ENCODE peak calls at places on chromosome 1, in six cellular contexts. R is HCT116, Z is IMR-90, L is K562, W is endothelial cell of umbilical vein, Y is GM12878. S is an unnamed sample.

GRCh38 chr1:201269900-201270410 is 13.4 kb upstream of the PKP1 start:
- DNase-seq in R (no peak), Z (no peak), L (no peak), W (no peak), Y (no peak), S (no peak)

GRCh38 chr1:226158457-226158856 is 28.1 kb downstream of the ACBD3 start:
- DNase-seq in R (no peak), Z (no peak), L (no peak), W (no peak), Y (no peak), S (no peak)

GRCh38 chr1:66371233-66372005 is 162.5 kb upstream of the SGIP1 start:
- DNase-seq in R (no peak), Z (peak), L (no peak), W (peak), Y (no peak), S (no peak)

GRCh38 chr1:222974496-222974895 is 159.7 kb downstream of the DISP1 start:
- DNase-seq in R (no peak), Z (peak), L (no peak), W (peak), Y (no peak), S (no peak)

GRCh38 chr1:226640737-226641136 is 92.2 kb downstream of the STUM start:
- DNase-seq in R (no peak), Z (no peak), L (no peak), W (no peak), Y (no peak), S (no peak)

GRCh38 chr1:164561461-164561860 is 2.5 kb downstream of the PBX1 start:
- DNase-seq in R (no peak), Z (no peak), L (no peak), W (peak), Y (no peak), S (no peak)

GRCh38 chr1:45679123-45679522 is 7.2 kb downstream of the GPBP1L1 start:
- DNase-seq in R (no peak), Z (peak), L (no peak), W (peak), Y (no peak), S (no peak)

GRCh38 chr1:18530567-18531502 is 50.1 kb downstream of the KLHDC7A start:
- DNase-seq in R (peak), Z (no peak), L (peak), W (no peak), Y (no peak), S (no peak)

GRCh38 chr1:230191079-230191478 is 124.0 kb downstream of the GALNT2 start:
- DNase-seq in R (no peak), Z (peak), L (peak), W (peak), Y (no peak), S (no peak)

DNA sequence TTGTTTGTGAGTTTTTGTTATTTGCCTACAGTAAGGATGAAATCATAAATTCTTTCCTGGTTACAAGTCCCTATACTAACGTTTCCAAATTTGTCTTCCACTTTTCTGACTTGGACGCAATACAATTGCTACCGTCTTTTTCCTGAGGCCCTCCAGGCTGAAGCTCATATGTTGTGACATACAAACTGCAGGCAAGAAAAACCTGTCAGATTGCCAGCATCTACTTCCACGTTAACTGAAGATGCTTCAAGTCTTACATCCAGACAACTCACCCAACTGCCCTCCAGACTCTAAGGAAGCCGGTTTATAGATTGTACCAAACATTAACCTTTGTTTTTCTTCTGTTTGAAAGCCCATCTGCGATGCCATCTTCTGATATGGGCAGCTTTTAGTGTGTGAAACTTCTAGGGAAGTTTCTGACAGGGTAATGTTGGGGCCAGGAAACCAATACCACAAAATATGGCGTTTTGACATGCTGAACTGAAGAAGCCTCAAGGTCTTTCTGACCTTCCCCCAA is 21.4 kb upstream of the RNF11 start:
- DNase-seq in R (no peak), Z (peak), L (no peak), W (no peak), Y (no peak), S (no peak)
- H3K4me2 ChIP-seq in R (no peak), Z (peak), L (no peak), W (no peak), Y (peak), S (no peak)

GRCh38 chr1:52727956-52728656 is 1.9 kb downstream of the ZYG11B start:
- DNase-seq in R (no peak), Z (no peak), L (no peak), W (no peak), Y (no peak), S (no peak)

GRCh38 chr1:52727114-52727586 is 897 bp downstream of the ZYG11B start:
- DNase-seq in R (no peak), Z (no peak), L (peak), W (peak), Y (no peak), S (peak)

GRCh38 chr1:52723260-52723659 is 3.0 kb upstream of the ZYG11B start:
- DNase-seq in R (no peak), Z (no peak), L (no peak), W (no peak), Y (no peak), S (no peak)

GRCh38 chr1:52725903-52726264 is 369 bp upstream of the ZYG11B start:
- DNase-seq in R (no peak), Z (no peak), L (no peak), W (no peak), Y (peak), S (no peak)

GRCh38 chr1:52726265-52727113 is at the start of gene ZYG11B:
- DNase-seq in R (peak), Z (peak), L (peak), W (peak), Y (peak), S (peak)
- TF ChIP-seq POLR2A in R (peak), Z (no peak), L (peak), W (peak), Y (peak), S (peak)

GRCh38 chr1:154352245-154352580 is 26.9 kb downstream of the ATP8B2 start:
- DNase-seq in R (no peak), Z (no peak), L (no peak), W (no peak), Y (no peak), S (no peak)
- H3K4me3 ChIP-seq in R (peak), Z (no peak), L (peak), W (peak), Y (no peak), S (no peak)

DNA sequence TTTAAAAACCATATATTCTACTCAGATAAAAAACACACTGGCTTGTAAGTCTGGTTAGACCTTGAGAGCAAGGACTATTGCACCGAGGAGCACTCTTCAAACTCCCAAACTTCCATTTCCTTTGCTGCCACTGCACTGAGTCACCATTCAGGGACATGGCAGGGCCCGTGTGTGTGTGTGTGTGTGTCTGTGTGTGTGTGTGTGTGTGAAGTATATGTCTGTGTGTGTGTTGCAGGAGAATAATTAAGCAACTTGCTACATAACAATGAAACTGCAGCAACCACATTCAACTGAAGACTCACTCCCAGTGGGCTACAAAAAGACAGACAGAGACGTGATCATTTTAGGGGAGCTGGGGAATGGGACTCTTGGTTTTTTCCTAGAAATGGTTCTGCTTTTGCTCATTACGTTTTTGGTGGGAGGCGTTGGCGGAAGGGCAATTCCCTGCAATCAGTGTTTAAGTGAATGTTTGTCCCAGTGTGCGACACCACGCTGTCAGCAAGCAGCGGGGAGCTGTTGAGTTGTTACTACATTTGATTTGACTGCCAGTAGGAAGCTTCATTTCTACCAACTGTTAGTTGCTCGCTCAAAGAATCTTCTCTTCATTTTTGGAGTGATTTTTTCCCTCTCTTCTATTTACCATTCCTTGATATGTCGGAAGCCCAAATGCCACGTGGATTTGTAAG is 36.2 kb downstream of the ESRRG start:
- DNase-seq in R (no peak), Z (peak), L (no peak), W (no peak), Y (no peak), S (no peak)
- H3K4me2 ChIP-seq in R (no peak), Z (peak), L (no peak), W (no peak), Y (no peak), S (no peak)

DNA sequence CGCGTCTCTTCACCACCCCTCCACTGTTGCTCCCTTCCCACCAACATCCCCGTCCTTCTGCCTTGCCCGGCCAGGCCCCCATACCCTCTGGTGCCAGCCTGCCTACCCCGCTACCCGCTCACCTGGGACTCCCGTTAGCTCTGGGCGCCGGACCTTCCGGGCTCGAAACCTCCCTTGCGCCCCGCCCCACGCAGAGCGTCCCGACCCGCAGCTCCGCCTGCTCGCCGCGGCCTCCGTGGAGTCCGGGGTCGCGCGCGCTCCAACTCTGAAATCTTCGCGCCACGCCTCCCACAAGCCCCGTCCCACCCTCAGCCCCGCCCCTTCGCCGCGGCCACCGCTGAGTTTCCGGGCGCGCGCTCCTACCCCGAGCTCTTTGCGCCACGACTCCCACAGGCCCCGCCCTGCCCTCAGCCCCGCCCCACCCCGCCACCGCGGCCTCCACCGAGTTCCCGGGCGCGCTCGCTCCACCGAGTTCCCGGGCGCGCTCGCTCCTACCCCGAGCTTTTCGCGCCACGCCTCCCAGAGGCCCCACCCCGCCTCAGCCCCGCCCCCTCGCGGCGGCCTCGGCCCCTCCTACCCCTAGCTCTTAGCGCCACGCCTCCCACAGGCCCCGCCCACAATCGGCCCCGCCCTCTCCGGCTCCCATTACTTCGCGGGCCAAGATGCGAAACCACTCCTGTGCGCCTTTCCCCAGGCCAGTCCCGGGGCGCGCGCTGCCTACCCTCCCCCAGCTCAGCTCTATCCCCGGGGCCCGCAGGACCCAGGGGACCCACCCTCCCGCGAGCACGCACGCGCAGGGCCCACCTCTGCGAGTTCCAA is at the start of gene IFT25:
- DNase-seq in R (peak), Z (peak), L (peak), W (peak), Y (peak), S (peak)
- TF ChIP-seq POLR2A in R (peak), Z (peak), L (peak), W (peak), Y (peak), S (peak)

DNA sequence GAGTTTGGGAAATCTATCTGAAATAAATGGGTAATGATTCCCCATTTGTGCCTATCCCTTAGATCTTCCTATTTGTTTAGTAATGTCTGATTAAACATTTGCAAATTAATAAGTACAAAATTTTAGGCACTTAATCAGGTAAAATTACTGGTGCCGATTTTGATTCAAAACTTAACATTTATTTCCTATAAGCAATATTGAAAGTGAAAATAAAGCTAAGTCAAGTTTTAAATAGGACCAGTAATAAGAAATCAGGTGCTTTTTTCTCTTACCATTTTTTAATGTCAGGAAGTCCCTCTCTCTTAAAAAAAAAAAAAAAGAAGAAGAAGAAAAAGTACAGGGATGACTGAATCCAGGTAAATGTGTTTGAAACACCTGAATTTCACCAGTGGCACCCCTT is 773 bp upstream of the GBP4 start:
- DNase-seq in R (no peak), Z (no peak), L (no peak), W (peak), Y (no peak), S (no peak)
- H3K4me3 ChIP-seq in R (no peak), Z (no peak), L (no peak), W (no peak), Y (peak), S (no peak)

GRCh38 chr1:185318431-185319151 is 1.5 kb upstream of the IVNS1ABP start:
- DNase-seq in R (no peak), Z (no peak), L (peak), W (no peak), Y (no peak), S (no peak)
- H3K4me2 ChIP-seq in R (peak), Z (peak), L (peak), W (peak), Y (peak), S (peak)

DNA sequence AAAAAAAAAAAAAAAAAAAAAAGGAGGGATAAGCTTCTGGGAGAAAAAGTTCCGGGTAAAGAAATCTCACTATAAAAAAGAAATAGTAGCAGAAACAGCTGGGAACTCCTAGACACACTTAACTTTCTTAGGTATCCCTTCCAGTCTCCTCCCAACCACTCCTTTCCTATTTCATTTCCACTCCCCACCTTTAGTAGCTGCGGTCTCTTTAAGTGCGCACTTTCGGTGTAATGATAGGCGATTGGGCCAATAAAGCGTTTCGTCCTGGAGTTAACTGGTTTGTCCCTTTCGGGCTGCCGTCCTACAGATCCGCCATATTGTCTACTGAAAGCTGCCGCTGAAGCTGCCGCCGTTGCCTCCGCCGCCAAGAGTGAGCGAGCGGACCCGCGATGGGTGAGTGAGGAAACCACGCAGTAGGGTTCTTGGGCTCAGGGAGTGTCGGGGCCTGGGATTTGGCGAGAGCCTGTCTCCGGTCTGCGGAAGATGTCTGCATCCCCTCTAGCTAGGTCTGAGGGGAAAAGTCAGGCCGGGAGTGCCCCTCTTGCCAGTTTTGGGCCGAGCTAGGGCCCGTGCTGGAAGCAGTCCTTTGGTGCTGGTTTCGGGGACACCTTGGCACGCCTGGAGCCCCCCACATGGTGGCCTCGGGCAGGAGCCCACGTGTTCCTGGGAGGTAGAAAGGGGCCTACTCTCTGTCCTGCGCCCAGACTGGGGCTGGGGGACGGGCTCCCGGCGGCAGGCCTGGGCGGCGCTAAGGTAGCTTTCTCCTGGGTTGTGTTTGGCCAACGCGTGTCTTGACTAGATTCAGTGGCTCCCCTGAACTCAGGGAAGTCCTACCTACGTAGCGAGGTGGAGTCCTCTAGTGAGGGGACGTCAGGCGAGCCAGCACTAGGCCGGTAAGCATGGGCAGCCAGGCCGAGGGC is at the start of gene KPNA6:
- DNase-seq in R (peak), Z (peak), L (peak), W (peak), Y (peak), S (peak)
- TF ChIP-seq POLR2A in R (peak), Z (peak), L (peak), W (peak), Y (peak), S (peak)

DNA sequence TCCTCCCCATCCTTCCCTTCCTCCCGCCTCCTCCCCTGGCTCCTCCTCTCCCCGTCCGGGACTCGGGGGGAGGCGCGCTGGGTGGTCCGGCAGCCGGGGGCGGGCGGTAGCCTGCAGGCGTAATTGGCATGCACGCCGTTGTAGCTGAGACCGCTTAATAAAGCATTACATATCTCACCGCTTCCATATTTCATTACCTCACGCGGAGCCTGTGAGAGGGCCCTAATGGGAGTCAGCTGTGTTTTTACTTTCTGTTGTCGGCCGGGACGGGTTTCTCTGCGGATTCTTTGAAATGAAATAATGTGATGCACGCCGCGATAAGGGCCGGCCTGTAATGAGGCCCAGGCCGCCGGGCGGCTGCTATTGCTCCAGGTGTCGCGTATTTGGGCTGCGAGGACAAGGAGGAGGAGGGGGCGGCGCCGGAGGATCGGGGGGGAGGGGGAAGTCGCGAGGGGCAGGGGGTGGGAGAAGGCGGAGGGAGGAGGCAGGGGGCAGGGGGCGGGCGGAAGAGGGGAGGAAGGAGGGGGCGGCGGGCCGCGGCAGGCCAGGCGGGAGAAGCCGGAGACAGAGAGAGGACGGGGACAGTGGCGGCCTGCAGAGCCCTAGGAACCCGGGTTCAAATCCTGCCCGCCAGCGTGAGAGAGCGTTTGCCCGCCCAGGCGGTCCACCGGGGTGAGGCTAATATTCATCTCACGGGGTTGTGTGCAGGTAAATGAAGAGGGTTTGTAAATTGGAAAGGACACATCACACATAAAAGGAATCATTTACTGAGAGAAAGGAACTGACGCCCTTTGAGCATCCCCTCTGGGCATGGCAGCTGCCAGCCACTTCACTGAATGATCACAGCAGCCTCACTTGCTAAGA is 95.6 kb downstream of the FOXD2 start:
- DNase-seq in R (no peak), Z (peak), L (peak), W (peak), Y (no peak), S (no peak)
- H3K4me3 ChIP-seq in R (no peak), Z (peak), L (no peak), W (peak), Y (no peak), S (no peak)

S was measured in A549.